ENCODE peak calls at places on chromosomes 3 and 15, in seven cellular contexts. N, X, L, F, R, J and B are unnamed samples.
A peak's percentile ranks its signal among the peaks of the same experiment; 100 is the strongest.

GRCh38 chr3:184231671-184232070 is 2.3 kb downstream of the VWA5B2 start:
- DNase-seq in N (no peak), X (no peak), L (peak; percentile 23), F (peak; percentile 16), R (no peak), J (no peak), B (no peak)

GRCh38 chr15:70113304-70113700 is 15.6 kb upstream of the TLE3 start:
- DNase-seq in N (no peak), X (no peak), L (no peak), F (no peak), R (no peak), J (no peak), B (peak; percentile 38)

GRCh38 chr15:36331531-36332275 is 247.7 kb upstream of the CDIN1 start:
- DNase-seq in N (no peak), X (no peak), L (peak; percentile 20), F (no peak), R (no peak), J (no peak), B (no peak)

GRCh38 chr3:175432338-175433025 is 573.3 kb downstream of the NAALADL2 start:
- DNase-seq in N (no peak), X (no peak), L (peak; percentile 83), F (no peak), R (no peak), J (no peak), B (no peak)

GRCh38 chr3:77038928-77039605 is 832 bp upstream of the ROBO2 start:
- DNase-seq in N (no peak), X (no peak), L (peak; percentile 14), F (no peak), R (no peak), J (no peak), B (no peak)

GRCh38 chr3:28915711-28916481 is 365.0 kb upstream of the RBMS3 start:
- DNase-seq in N (no peak), X (no peak), L (peak; percentile 80), F (no peak), R (peak; percentile 27), J (no peak), B (peak; percentile 10)

GRCh38 chr15:32715276-32715675 is 2.5 kb upstream of the GREM1 start:
- DNase-seq in N (no peak), X (no peak), L (no peak), F (no peak), R (no peak), J (no peak), B (no peak)

GRCh38 chr3:171443211-171443957 is 16.8 kb downstream of the TNIK start:
- DNase-seq in N (no peak), X (no peak), L (peak; percentile 86), F (no peak), R (no peak), J (no peak), B (no peak)

GRCh38 chr15:26051771-26052685 is 188.9 kb upstream of the ATP10A start:
- DNase-seq in N (no peak), X (no peak), L (no peak), F (no peak), R (no peak), J (no peak), B (peak; percentile 7)

GRCh38 chr15:101126618-101127502 is 125.0 kb downstream of the CHSY1 start:
- DNase-seq in N (peak; percentile 35), X (no peak), L (peak; percentile 53), F (no peak), R (peak; percentile 46), J (no peak), B (no peak)

GRCh38 chr3:101544181-101544850 is 17.4 kb upstream of the TRMT10C start:
- DNase-seq in N (no peak), X (no peak), L (no peak), F (no peak), R (no peak), J (no peak), B (no peak)
- TF ChIP-seq CTCF in N (no peak), X (peak; percentile 51), L (peak; percentile 16), F (no peak), R (no peak), J (no peak), B (no peak)

DNA sequence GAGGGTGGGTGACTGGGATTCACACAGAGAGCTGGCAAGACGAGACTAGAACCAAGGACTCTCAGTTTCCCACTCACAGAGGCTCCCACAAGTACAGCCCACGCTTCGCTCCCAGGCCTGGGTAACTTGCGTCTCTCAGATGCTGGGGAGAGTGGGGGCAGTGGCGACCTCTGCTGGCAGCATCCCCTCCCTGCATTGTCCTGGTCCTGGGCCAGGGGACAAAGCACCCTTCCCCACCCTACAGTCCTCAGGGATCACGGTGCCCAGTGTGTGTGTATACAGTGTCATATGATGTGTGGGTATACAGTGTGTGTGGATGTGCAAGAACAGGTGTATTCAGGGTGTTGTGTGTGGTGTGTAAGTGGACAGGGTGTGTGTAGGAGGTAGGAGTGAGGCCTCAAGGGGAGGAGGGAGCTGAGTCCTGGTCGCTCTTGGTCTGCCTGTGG is 12.8 kb downstream of the VILL start:
- DNase-seq in N (peak; percentile 79), X (no peak), L (peak; percentile 60), F (peak; percentile 66), R (peak; percentile 82), J (no peak), B (peak; percentile 79)
- TF ChIP-seq CTCF in N (peak; percentile 73), X (peak; percentile 90), L (peak; percentile 86), F (peak; percentile 83), R (peak; percentile 80), J (peak; percentile 47), B (peak; percentile 96)

GRCh38 chr3:45905755-45906154 is 19.4 kb downstream of the CCR9 start:
- DNase-seq in N (no peak), X (no peak), L (no peak), F (no peak), R (no peak), J (no peak), B (no peak)

GRCh38 chr3:45904931-45905330 is 18.6 kb downstream of the CCR9 start:
- DNase-seq in N (no peak), X (no peak), L (no peak), F (peak; percentile 30), R (no peak), J (no peak), B (no peak)

GRCh38 chr3:45907769-45908705 is 21.7 kb downstream of the CCR9 start:
- DNase-seq in N (no peak), X (no peak), L (peak; percentile 42), F (no peak), R (peak; percentile 31), J (no peak), B (no peak)

GRCh38 chr3:45908761-45909160 is 22.4 kb downstream of the CCR9 start:
- DNase-seq in N (no peak), X (no peak), L (no peak), F (no peak), R (no peak), J (no peak), B (no peak)

GRCh38 chr3:45906681-45907220 is 20.4 kb downstream of the CCR9 start:
- DNase-seq in N (no peak), X (no peak), L (peak; percentile 70), F (no peak), R (no peak), J (no peak), B (no peak)
- TF ChIP-seq CTCF in N (no peak), X (peak; percentile 58), L (peak; percentile 66), F (no peak), R (no peak), J (no peak), B (no peak)

GRCh38 chr3:30766522-30766921 is 127.9 kb downstream of the GADL1 start:
- DNase-seq in N (no peak), X (no peak), L (no peak), F (no peak), R (no peak), J (no peak), B (no peak)

GRCh38 chr3:30770387-30770786 is 124.1 kb downstream of the GADL1 start:
- DNase-seq in N (peak; percentile 56), X (no peak), L (peak; percentile 82), F (no peak), R (no peak), J (no peak), B (peak; percentile 15)

GRCh38 chr3:30774062-30774461 is 120.4 kb downstream of the GADL1 start:
- DNase-seq in N (no peak), X (no peak), L (no peak), F (no peak), R (no peak), J (no peak), B (no peak)

GRCh38 chr3:30768703-30769550 is 125.5 kb downstream of the GADL1 start:
- DNase-seq in N (peak; percentile 78), X (no peak), L (peak; percentile 73), F (peak; percentile 25), R (peak; percentile 89), J (peak; percentile 46), B (peak; percentile 69)
- TF ChIP-seq CTCF in N (peak; percentile 85), X (peak; percentile 85), L (peak; percentile 89), F (peak; percentile 87), R (peak; percentile 75), J (peak; percentile 90), B (peak; percentile 62)

DNA sequence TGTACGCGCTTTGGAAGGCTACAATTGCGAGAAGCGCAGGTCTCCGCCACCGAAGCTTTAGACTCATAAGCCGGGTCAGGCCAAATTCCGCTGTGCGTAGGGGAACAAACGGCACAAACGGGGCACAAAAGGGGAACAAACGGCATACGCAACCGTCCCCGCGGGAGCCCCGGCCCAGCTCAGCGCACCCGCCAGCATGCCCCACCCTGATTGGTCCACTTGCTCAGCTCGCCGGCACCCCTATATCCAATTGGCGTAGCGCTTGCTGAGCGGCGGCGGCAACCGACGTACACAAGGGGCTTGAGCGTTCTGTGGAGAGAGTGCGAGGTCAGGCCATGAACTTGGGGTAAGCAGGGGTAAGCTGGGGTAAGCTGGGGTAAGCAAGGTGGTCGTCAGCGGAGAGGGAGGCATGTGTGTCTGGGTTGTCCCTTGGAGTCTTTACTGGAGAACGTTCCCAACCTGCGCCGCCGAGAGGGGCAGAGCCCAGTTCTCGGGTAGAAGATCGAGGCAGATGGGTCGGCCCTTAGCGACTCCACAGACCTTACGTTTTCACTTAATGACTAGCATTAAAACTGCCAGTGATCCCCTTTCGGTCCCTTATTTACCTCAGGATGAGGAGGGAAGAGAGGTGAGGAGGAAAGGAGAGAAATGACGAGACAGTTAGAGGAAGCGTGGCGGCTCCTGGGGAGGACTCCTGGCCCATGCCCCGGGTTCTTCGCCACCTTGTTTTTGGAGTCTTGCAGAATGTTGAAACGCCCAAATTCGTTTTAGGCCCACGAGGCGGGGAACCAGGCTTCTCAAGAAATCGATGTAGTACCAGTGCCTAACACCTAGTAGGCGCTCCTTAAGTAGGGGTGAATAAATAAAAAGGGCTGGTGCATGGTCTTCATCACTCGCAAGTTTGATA is at the start of gene CCDC66:
- DNase-seq in N (peak; percentile 98), X (peak; percentile 60), L (peak; percentile 95), F (peak; percentile 91), R (peak; percentile 97), J (peak; percentile 84), B (peak; percentile 95)
- TF ChIP-seq CTCF in N (peak; percentile 50), X (peak; percentile 81), L (peak; percentile 75), F (peak; percentile 81), R (peak; percentile 74), J (peak; percentile 65), B (peak; percentile 76)

GRCh38 chr15:76172782-76173181 is 113.0 kb downstream of the TMEM266 start:
- DNase-seq in N (no peak), X (no peak), L (no peak), F (no peak), R (no peak), J (no peak), B (no peak)
- TF ChIP-seq CTCF in N (no peak), X (no peak), L (no peak), F (no peak), R (no peak), J (no peak), B (no peak)